ENCODE peak calls at places on chromosome 2, in ten cellular contexts. P is ovary, V is NB4, M is suprapubic skin, X is GM12891, Q is body of pancreas, Z is endothelial cell of umbilical vein, H is IMR-90, R is heart left ventricle, W is adrenal gland. L is an unnamed sample.

GRCh38 chr2:139411236-139411635 is 631.0 kb upstream of the NXPH2 start:
- DNase-seq in H (no peak), P (no peak), M (no peak), W (no peak), V (peak), R (no peak), Z (no peak), X (no peak), Q (no peak), L (no peak)

GRCh38 chr2:149420053-149420963 is 89.9 kb downstream of the LYPD6 start:
- DNase-seq in X (no peak), V (no peak), Q (no peak), P (no peak), W (no peak), Z (no peak), H (no peak), R (no peak), M (no peak), L (no peak)

GRCh38 chr2:108034843-108035242 is 48.5 kb downstream of the SLC5A7 start:
- DNase-seq in P (no peak), R (no peak), M (no peak), H (no peak), X (no peak), Z (no peak), W (no peak), Q (no peak), V (no peak), L (no peak)

GRCh38 chr2:64023485-64024258 is 4.4 kb upstream of the VPS54 start:
- DNase-seq in Z (no peak), W (no peak), M (no peak), Q (peak), P (no peak), X (no peak), V (peak), H (no peak), R (no peak), L (no peak)

GRCh38 chr2:44954902-44955592 is 13.5 kb downstream of the SIX3 start:
- DNase-seq in Q (no peak), Z (no peak), P (no peak), M (no peak), X (no peak), H (no peak), V (no peak), W (no peak), R (no peak), L (no peak)

GRCh38 chr2:5442736-5443135 is 249.4 kb upstream of the SOX11 start:
- DNase-seq in Z (no peak), Q (no peak), R (no peak), P (no peak), X (no peak), M (no peak), W (no peak), H (no peak), V (no peak), L (no peak)

GRCh38 chr2:169735623-169736022 is 2.0 kb downstream of the KLHL23 start:
- DNase-seq in H (no peak), X (no peak), Q (no peak), P (no peak), W (no peak), R (no peak), V (no peak), Z (no peak), M (no peak), L (no peak)

GRCh38 chr2:186874713-186875112 is 25.7 kb upstream of the ZSWIM2 start:
- DNase-seq in Q (no peak), V (no peak), R (no peak), M (no peak), W (no peak), P (no peak), X (no peak), Z (no peak), H (no peak), L (no peak)

GRCh38 chr2:191728710-191729597 is 51.0 kb downstream of the NABP1 start:
- DNase-seq in R (no peak), V (peak), P (no peak), W (no peak), H (peak), Z (no peak), X (no peak), M (no peak), Q (no peak), L (no peak)

GRCh38 chr2:102442967-102443828 is 20.2 kb downstream of the IL18RAP start:
- DNase-seq in Q (peak), M (no peak), X (peak), H (peak), V (peak), P (no peak), W (peak), R (no peak), Z (peak), L (no peak)

GRCh38 chr2:27940090-27940671 is 49.7 kb downstream of the BABAM2 start:
- DNase-seq in Z (peak), V (no peak), Q (no peak), P (no peak), R (no peak), X (no peak), W (no peak), M (no peak), H (no peak), L (no peak)

GRCh38 chr2:213627054-213627710 is 342.9 kb downstream of the SPAG16 start:
- DNase-seq in X (no peak), Q (no peak), P (no peak), Z (no peak), M (no peak), W (no peak), V (no peak), R (no peak), H (no peak), L (no peak)

GRCh38 chr2:177165731-177166711 is 46.6 kb upstream of the HNRNPA3 start:
- DNase-seq in P (no peak), W (peak), X (no peak), Q (peak), M (no peak), H (peak), Z (peak), R (peak), V (peak), L (no peak)

GRCh38 chr2:241617431-241618154 is 19.4 kb downstream of the THAP4 start:
- DNase-seq in V (no peak), P (no peak), X (peak), H (no peak), Q (peak), W (no peak), Z (peak), R (peak), M (no peak), L (no peak)

GRCh38 chr2:235534608-235535422 is 41.0 kb downstream of the AGAP1 start:
- DNase-seq in R (no peak), Z (no peak), W (no peak), V (no peak), P (no peak), Q (no peak), M (no peak), H (no peak), X (no peak), L (no peak)

GRCh38 chr2:1744151-1744445 is 217 bp downstream of the PXDN start:
- DNase-seq in X (no peak), M (no peak), W (peak), P (peak), V (no peak), Q (no peak), Z (peak), H (no peak), R (no peak), L (no peak)

GRCh38 chr2:9692392-9693137 is 61.8 kb upstream of the YWHAQ start:
- DNase-seq in W (no peak), M (no peak), Z (no peak), X (no peak), P (no peak), H (no peak), V (no peak), Q (no peak), R (peak), L (peak)

GRCh38 chr2:140567734-140568133 is 1563.1 kb downstream of the LRP1B start:
- DNase-seq in X (no peak), Z (no peak), P (no peak), Q (no peak), H (peak), V (no peak), W (no peak), M (no peak), R (no peak), L (no peak)

GRCh38 chr2:157894694-157895450 is 18.7 kb upstream of the ACVR1 start:
- DNase-seq in X (no peak), P (no peak), Z (no peak), R (no peak), H (peak), Q (no peak), W (no peak), V (peak), M (no peak), L (no peak)

GRCh38 chr2:109324859-109325258 is 195.9 kb downstream of the SH3RF3 start:
- DNase-seq in Z (peak), M (no peak), W (peak), R (peak), P (peak), H (peak), Q (peak), V (peak), X (no peak), L (peak)

GRCh38 chr2:191109888-191110287 is 40.9 kb downstream of the STAT4 start:
- DNase-seq in W (no peak), V (no peak), P (no peak), Q (no peak), H (no peak), M (no peak), R (no peak), X (no peak), Z (no peak), L (no peak)

GRCh38 chr2:74653985-74654882 is at the start of gene SEMA4F:
- DNase-seq in W (peak), Q (peak), R (peak), H (peak), M (peak), X (peak), V (peak), P (peak), Z (peak), L (peak)
- TF ChIP-seq POLR2A in W (peak), Q (peak), R (peak), H (no peak), M (no peak), X (no peak), V (peak), P (no peak), Z (no peak), L (peak)

GRCh38 chr2:62505649-62506420 is at the start of gene TMEM17:
- DNase-seq in Z (peak), M (peak), P (peak), W (peak), X (peak), V (peak), Q (peak), H (peak), R (peak), L (peak)
- TF ChIP-seq POLR2A in Z (no peak), M (no peak), P (peak), W (peak), X (no peak), V (no peak), Q (peak), H (peak), R (peak), L (peak)

GRCh38 chr2:168350380-168350779 is 103.0 kb upstream of the STK39 start:
- DNase-seq in H (no peak), V (no peak), Z (peak), Q (peak), R (no peak), W (no peak), M (no peak), P (no peak), X (no peak), L (no peak)
- TF ChIP-seq POLR2A in H (no peak), V (no peak), Z (no peak), Q (no peak), R (no peak), W (no peak), M (no peak), P (no peak), X (no peak), L (no peak)

DNA sequence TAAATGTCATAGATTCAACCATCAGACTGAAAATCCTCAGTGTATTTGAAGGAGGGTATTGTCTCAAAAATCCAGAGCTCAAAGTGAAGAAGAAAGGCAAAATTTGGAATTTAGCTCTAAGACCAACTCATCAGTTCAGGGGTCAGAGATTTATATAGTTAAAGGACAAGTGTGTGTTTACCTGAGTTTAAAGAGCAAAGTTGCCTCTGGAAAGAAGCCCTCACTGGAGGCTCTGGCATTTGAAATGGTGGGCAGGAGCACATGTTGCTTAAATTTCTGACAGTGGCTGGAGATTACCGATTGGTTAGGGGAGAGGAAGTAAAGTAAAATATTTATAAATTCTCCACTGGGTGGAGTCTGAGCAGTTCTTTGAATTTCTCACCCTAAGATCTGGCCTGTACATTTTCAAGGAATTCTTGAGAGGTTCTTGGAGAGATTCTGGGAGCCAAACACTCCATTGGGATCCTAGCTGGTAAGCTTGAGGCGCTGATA is at the start of gene KYNU:
- DNase-seq in R (no peak), Q (no peak), Z (no peak), V (peak), H (peak), W (no peak), X (no peak), P (no peak), M (no peak), L (no peak)
- TF ChIP-seq POLR2A in R (no peak), Q (no peak), Z (no peak), V (no peak), H (no peak), W (no peak), X (peak), P (no peak), M (no peak), L (no peak)

DNA sequence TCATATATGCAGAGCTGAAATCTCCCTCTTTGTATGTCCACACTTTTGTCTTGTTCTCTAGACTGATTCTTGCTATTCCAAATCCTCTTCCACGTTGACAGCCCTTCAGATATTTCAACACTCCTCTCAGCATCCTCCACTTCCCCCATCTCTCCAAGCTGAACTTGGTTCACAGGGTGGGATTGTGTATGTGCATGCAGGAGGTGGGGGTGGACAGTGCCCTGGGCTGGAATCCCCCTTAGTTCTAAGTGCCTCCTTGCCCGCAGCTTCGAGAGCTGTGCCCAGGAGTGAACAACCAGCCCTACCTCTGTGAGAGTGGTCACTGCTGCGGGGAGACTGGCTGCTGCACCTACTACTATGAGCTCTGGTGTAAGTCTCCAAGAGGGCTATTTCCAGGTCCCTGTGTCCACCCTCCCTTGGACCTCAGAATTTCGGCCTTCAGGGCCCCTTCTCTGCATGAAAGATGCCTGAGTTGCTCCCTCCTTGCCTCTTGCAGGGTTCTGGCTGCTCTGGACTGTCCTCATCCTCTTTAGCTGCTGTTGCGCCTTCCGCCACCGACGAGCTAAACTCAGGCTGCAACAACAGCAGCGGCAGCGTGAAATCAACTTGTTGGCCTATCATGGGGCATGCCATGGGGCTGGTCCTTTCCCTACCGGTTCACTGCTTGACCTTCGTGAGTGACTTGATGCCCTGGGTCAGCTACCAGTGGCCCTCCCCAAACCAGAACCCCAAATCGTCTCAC is 1.3 kb downstream of the WBP1 start:
- DNase-seq in H (no peak), P (no peak), R (no peak), Z (no peak), W (no peak), V (no peak), M (no peak), Q (no peak), X (no peak), L (no peak)
- TF ChIP-seq POLR2A in H (no peak), P (no peak), R (no peak), Z (no peak), W (no peak), V (no peak), M (no peak), Q (no peak), X (peak), L (no peak)

GRCh38 chr2:182717451-182718215 is 1.6 kb downstream of the DNAJC10 start:
- DNase-seq in R (no peak), X (no peak), M (no peak), P (no peak), W (no peak), Q (no peak), H (no peak), Z (peak), V (peak), L (no peak)

GRCh38 chr2:182718459-182718858 is 2.4 kb downstream of the DNAJC10 start:
- DNase-seq in Z (no peak), Q (no peak), W (no peak), V (no peak), P (no peak), X (no peak), M (no peak), H (no peak), R (no peak), L (no peak)

GRCh38 chr2:182715121-182715895 is 749 bp upstream of the DNAJC10 start:
- DNase-seq in M (no peak), W (no peak), Q (no peak), X (no peak), H (peak), P (no peak), R (no peak), Z (no peak), V (peak), L (no peak)

GRCh38 chr2:182716665-182716990 is 571 bp downstream of the DNAJC10 start:
- DNase-seq in P (no peak), M (no peak), Q (peak), R (no peak), Z (no peak), V (no peak), W (no peak), X (no peak), H (no peak), L (no peak)

GRCh38 chr2:182715896-182716664 is at the start of gene DNAJC10:
- DNase-seq in P (peak), W (peak), Q (peak), H (peak), X (peak), R (peak), V (peak), M (peak), Z (peak), L (peak)
- TF ChIP-seq POLR2A in P (no peak), W (peak), Q (peak), H (peak), X (peak), R (peak), V (peak), M (no peak), Z (peak), L (peak)

GRCh38 chr2:151278487-151278886 is 11.0 kb downstream of the NMI start:
- DNase-seq in Z (no peak), W (no peak), P (no peak), H (no peak), Q (no peak), M (no peak), R (no peak), X (no peak), V (no peak), L (no peak)

GRCh38 chr2:151287513-151288250 is 1.8 kb downstream of the NMI start:
- DNase-seq in Z (no peak), H (no peak), W (no peak), V (peak), M (no peak), X (no peak), R (no peak), Q (no peak), P (no peak), L (no peak)

GRCh38 chr2:151280276-151280675 is 9.2 kb downstream of the NMI start:
- DNase-seq in X (no peak), Q (no peak), M (no peak), Z (no peak), W (no peak), P (no peak), V (no peak), R (no peak), H (peak), L (no peak)

GRCh38 chr2:151277011-151277410 is 12.5 kb downstream of the NMI start:
- DNase-seq in P (no peak), H (no peak), W (no peak), R (no peak), V (no peak), X (no peak), M (no peak), Z (no peak), Q (no peak), L (no peak)

GRCh38 chr2:151282401-151282800 is 7.1 kb downstream of the NMI start:
- DNase-seq in V (no peak), M (no peak), P (no peak), Q (no peak), Z (no peak), X (no peak), R (no peak), W (no peak), H (no peak), L (no peak)
- TF ChIP-seq POLR2A in V (no peak), M (no peak), P (no peak), Q (no peak), Z (no peak), X (no peak), R (no peak), W (no peak), H (no peak), L (no peak)

DNA sequence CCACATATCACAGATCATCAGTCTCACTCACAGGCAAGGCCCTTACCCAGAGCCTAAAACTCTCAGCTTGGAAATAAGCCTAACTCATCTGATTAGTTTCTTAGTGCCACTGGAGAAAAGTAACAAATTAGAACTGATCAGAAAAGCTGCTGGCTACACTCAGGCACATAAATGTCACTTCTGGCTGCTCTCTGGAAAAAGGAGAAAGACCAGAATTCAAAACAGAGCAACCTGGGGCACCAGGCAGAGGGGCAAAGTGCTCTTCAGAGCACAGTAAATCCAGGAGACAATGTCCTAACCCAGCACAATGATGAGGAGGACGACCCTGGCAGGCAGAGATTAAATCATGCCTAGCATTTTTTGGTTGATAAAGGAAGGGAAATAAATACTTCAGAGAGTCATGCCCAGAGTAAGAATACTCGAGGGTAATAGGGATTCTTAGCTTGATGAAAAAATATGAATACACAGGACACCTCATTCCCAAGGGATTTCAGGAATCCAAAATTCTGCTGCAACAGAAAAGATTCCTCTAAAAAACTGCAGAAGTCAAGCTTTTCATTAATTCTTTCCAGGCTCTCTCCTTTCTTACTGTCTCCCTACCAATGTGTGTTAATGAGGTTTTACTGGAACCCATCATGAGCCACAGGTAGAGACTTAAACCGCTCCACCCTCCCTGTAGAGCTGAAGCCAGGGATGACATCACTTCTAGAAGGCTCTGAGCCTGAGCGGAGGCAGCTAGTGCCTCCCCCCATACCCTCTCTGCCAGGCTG is 3.6 kb downstream of the SDC1 start:
- DNase-seq in X (no peak), P (no peak), W (no peak), Z (no peak), V (no peak), Q (no peak), R (no peak), M (no peak), H (peak), L (no peak)
- TF ChIP-seq POLR2A in X (no peak), P (no peak), W (no peak), Z (no peak), V (no peak), Q (no peak), R (no peak), M (no peak), H (no peak), L (no peak)